ENCODE peak calls at places on chromosomes 16 and 17, in four cellular contexts. J is IMR-90, I is H9, B is H1. O is an unnamed sample.

GRCh38 chr16:57761301-57761700 is 25.7 kb downstream of the KATNB1 start:
- DNase-seq in I (no peak), J (no peak), B (no peak), O (no peak)

GRCh38 chr17:80408872-80409271 is 6.1 kb upstream of the ENDOV start:
- DNase-seq in I (no peak), J (no peak), B (no peak), O (no peak)

GRCh38 chr16:53511403-53512280 is 8.6 kb upstream of the AKTIP start:
- DNase-seq in I (no peak), B (no peak), J (no peak), O (peak)

GRCh38 chr16:30527635-30528178 is 1.3 kb upstream of the ZNF768 start:
- DNase-seq in J (no peak), I (no peak), B (no peak), O (no peak)

GRCh38 chr17:37829446-37830142 is 84.7 kb upstream of the HNF1B start:
- DNase-seq in J (no peak), B (no peak), I (no peak), O (no peak)

GRCh38 chr17:69047368-69048263 is 13.1 kb downstream of the ABCA9 start:
- DNase-seq in B (no peak), I (no peak), J (peak), O (peak)

GRCh38 chr17:7716901-7717755 is at the start of gene DNAH2:
- DNase-seq in J (peak), B (peak), I (peak), O (peak)

GRCh38 chr16:19066988-19067348 is 446 bp upstream of the COQ7 start:
- DNase-seq in I (no peak), B (no peak), J (no peak), O (no peak)

GRCh38 chr17:37546242-37546641 is 56.6 kb downstream of the DUSP14 start:
- DNase-seq in I (no peak), J (no peak), B (no peak), O (no peak)

GRCh38 chr16:71894229-71894920 is 956 bp upstream of the IST1 start:
- DNase-seq in I (peak), J (peak), B (peak), O (peak)

GRCh38 chr17:1557355-1558095 is 5.1 kb downstream of the PITPNA start:
- DNase-seq in J (peak), B (no peak), I (no peak), O (no peak)

GRCh38 chr17:42493324-42493723 is 34.6 kb downstream of the ATP6V0A1 start:
- DNase-seq in B (no peak), J (no peak), I (no peak), O (no peak)

GRCh38 chr17:20952183-20952582 is 90.6 kb downstream of the USP22 start:
- DNase-seq in B (no peak), I (no peak), J (no peak), O (no peak)

GRCh38 chr16:1990336-1991134 is 765 bp downstream of the SYNGR3 start:
- DNase-seq in B (peak), J (no peak), I (peak), O (peak)

GRCh38 chr16:23679274-23679985 is 741 bp downstream of the PLK1 start:
- DNase-seq in J (peak), I (peak), B (peak), O (peak)

GRCh38 chr16:9139965-9140364 is 48.5 kb downstream of the HAPSTR1 start:
- DNase-seq in I (peak), B (no peak), J (peak), O (peak)

GRCh38 chr16:89026121-89026612 is 49.2 kb upstream of the CBFA2T3 start:
- DNase-seq in J (no peak), B (no peak), I (no peak), O (no peak)

GRCh38 chr16:85781685-85782370 is 17.5 kb downstream of the EMC8 start:
- DNase-seq in I (no peak), B (no peak), J (peak), O (no peak)

GRCh38 chr16:57972285-57972684 is 1.4 kb upstream of the CNGB1 start:
- DNase-seq in J (no peak), B (no peak), I (no peak), O (no peak)

GRCh38 chr17:67559381-67559966 is 158.3 kb upstream of the NOL11 start:
- DNase-seq in I (peak), J (no peak), B (peak), O (peak)

GRCh38 chr16:69893086-69893485 is 58.0 kb upstream of the CLEC18A start:
- DNase-seq in I (no peak), B (no peak), J (no peak), O (no peak)

GRCh38 chr16:88613911-88614817 is 24.2 kb upstream of the IL17C start:
- DNase-seq in J (peak), B (no peak), I (no peak), O (no peak)

GRCh38 chr17:67779098-67779672 is 46.1 kb upstream of the BPTF start:
- DNase-seq in B (peak), I (peak), J (peak), O (peak)

GRCh38 chr17:60901806-60902205 is 224.2 kb downstream of the BCAS3 start:
- DNase-seq in J (peak), I (no peak), B (no peak), O (no peak)

GRCh38 chr16:81445143-81445922 is 725 bp downstream of the CMIP start:
- DNase-seq in B (peak), I (no peak), J (peak), O (no peak)

GRCh38 chr16:29312835-29313558 is 93.5 kb downstream of the NPIPB11 start:
- DNase-seq in B (no peak), I (no peak), J (no peak), O (no peak)

GRCh38 chr16:56357291-56357764 is 68.0 kb downstream of the AMFR start:
- DNase-seq in B (peak), I (peak), J (peak), O (peak)

GRCh38 chr17:17467021-17467420 is 9.8 kb upstream of the MED9 start:
- DNase-seq in I (no peak), J (no peak), B (no peak), O (no peak)

GRCh38 chr17:82399030-82399429 is 19.1 kb upstream of the HEXD start:
- DNase-seq in B (no peak), J (peak), I (no peak), O (no peak)

GRCh38 chr17:21464611-21465021 is 88.5 kb downstream of the KCNJ12 start:
- DNase-seq in B (peak), J (no peak), I (no peak), O (peak)

GRCh38 chr16:709651-710499 is 4.3 kb upstream of the FBXL16 start:
- DNase-seq in B (no peak), J (peak), I (peak), O (peak)

GRCh38 chr17:72922223-72922622 is 170.3 kb downstream of the SLC39A11 start:
- DNase-seq in B (no peak), J (no peak), I (no peak), O (no peak)

DNA sequence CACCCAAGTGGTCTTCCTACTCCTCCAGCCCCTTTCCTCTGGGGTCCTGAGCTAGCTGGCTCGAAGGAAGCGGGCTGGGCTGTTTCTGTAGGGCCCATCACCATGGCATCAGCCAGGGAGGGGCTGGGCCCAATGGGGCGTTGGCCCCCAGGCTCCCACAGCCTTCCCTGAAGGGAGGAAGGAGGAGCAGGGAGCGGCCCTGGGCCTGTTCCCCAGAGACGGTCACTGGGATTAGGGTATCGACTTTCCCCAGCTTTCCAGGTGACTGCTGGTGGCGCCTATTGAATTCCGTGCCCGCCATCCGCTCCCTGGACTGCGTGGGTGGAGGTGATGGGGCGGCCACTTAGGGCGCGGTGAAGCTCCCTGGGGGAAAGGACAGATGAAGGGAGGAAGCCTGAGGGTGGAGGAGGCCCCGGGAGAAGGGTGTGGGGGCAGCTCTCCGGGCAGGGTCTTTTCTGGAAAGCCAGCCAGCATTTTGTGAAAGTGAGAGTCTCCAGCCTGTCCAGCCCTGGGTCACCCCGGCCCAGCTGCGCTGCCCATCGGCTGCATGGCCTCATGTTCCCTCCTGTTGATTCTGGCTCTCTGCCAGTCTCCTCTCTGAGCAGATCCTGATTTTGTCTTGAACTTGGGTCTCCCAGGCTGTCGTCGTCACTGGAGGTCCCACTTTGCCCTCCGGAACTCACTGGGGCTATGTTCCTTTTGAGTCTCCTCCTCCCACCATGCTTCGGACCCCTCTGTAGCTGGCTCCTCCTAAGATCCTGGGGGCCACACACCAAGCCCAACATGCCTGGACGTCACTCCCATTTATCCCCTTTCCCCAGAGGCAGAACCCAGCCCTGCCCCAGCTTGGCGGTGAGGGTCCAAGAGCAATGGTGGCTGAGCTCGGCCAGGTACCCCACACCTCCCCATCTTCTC is 9.8 kb downstream of the NHERF1 start:
- DNase-seq in B (no peak), I (no peak), J (no peak), O (no peak)
- H3K27ac ChIP-seq in B (peak), I (no peak), J (no peak), O (no peak)

DNA sequence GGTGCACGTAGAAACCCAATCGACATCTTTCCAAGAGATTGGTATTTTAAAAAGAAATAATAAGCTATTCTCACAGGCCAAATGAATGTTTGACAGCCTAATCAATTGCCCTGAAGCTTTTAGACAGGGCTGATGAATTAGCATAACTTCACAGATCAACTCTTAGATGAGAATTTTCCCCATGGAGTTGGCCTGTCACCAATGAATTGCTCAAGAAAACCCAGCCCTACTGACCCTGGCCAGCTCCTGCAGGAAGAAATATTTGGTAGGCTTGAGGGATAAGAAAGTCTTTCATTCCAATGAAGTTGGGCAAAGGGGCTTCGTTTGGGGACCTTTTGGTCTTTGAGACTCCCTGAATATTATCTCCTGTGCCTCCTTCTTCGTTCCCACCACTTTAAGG is 23.4 kb upstream of the SEC14L1 start:
- DNase-seq in J (no peak), I (no peak), B (no peak), O (no peak)
- H3K56ac ChIP-seq in J (no peak), I (no peak), B (no peak), O (no peak)

DNA sequence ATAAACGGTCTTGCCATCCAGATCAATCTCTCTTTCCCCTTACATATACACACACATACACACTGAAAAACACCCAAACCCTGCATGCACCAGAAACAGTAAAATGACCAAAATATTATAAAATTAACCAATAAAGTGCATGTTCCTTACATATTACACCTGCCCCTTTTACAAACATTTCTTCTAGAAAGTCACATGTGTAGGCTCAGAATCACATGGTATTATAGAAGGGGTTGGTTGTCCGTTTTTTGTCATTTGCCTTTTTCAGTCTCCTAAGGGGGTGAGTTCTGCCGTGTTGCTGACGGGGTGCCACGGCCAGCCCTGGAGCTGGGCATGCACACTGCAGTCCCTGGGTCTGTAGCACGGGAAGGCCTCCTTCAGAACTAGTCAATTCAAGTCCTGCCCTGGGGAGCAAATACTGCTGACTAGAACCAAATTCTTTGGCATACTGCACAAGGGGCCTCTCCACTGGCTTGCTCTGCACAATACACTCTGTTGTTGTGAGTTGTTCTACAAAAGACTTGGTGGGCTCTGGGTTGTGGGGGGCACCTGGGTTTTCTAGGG is 8.0 kb upstream of the CORO6 start:
- DNase-seq in B (no peak), I (no peak), J (no peak), O (no peak)
- H3K27ac ChIP-seq in B (no peak), I (no peak), J (no peak), O (no peak)

GRCh38 chr17:10398352-10398751 is 23.4 kb downstream of the MYH8 start:
- DNase-seq in B (peak), I (peak), J (no peak), O (peak)

GRCh38 chr17:10394201-10394887 is 21.5 kb upstream of the MYH13 start:
- DNase-seq in I (no peak), J (no peak), B (no peak), O (no peak)

GRCh38 chr17:10396529-10397163 is 23.8 kb upstream of the MYH13 start:
- DNase-seq in J (no peak), B (no peak), I (no peak), O (no peak)
- H3K56ac ChIP-seq in J (no peak), B (no peak), I (no peak), O (no peak)

DNA sequence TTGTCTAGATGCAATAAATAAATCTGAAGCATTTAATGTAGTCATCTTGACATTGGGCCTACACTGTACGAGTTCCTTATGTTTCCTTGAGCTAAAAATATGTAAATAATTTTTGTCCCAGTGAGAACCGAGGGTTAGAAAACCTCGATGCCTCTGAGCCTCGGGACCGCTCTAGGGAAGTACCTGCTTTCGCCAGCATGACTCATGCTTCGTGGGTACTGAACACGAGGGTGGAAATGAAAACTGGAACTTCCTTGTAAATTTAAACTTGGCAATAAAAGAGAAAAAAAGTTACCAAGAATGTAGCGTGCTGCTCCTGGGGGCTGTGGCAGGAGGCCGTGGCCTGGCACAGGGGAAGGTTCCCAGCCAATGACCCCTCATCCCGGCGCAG is 74.1 kb downstream of the SOCS1 start:
- DNase-seq in B (no peak), I (no peak), J (peak), O (no peak)
- H3K27ac ChIP-seq in B (no peak), I (no peak), J (no peak), O (no peak)